ENCODE peak calls at places on chromosomes 11 and 22, in five cellular contexts. One of them, this sample, is unnamed.

GRCh38 chr11:58658553-58659080 is 36.2 kb downstream of the CNTF start:
- DNase-seq in T-helper 2 cell: no peak
- DNase-seq in stimulated activated CD4-positive, alpha-beta T cell treated with anti-CD3 and anti-CD28 coated beads, Interleukin-2, amount 100 ng/mL, for 24 hours: no peak
- DNase-seq in non-pigmented ciliary epithelial cell: no peak
- DNase-seq in AG20443: no peak
- DNase-seq in this sample: no peak

GRCh38 chr22:46054878-46055158 is 77.9 kb upstream of the WNT7B start:
- DNase-seq in AG20443: no peak
- DNase-seq in non-pigmented ciliary epithelial cell: no peak
- DNase-seq in T-helper 2 cell: no peak
- DNase-seq in stimulated activated CD4-positive, alpha-beta T cell treated with anti-CD3 and anti-CD28 coated beads, Interleukin-2, amount 100 ng/mL, for 24 hours: no peak
- DNase-seq in this sample: no peak

GRCh38 chr22:46573781-46574437 is 36.5 kb upstream of the CELSR1 start:
- DNase-seq in AG20443: no peak
- DNase-seq in stimulated activated CD4-positive, alpha-beta T cell treated with anti-CD3 and anti-CD28 coated beads, Interleukin-2, amount 100 ng/mL, for 24 hours: no peak
- DNase-seq in T-helper 2 cell: no peak
- DNase-seq in non-pigmented ciliary epithelial cell: no peak
- DNase-seq in this sample: no peak

GRCh38 chr22:22687638-22688500 is 43.5 kb downstream of the GGTLC2 start:
- DNase-seq in T-helper 2 cell: no peak
- DNase-seq in stimulated activated CD4-positive, alpha-beta T cell treated with anti-CD3 and anti-CD28 coated beads, Interleukin-2, amount 100 ng/mL, for 24 hours: peak
- DNase-seq in AG20443: peak
- DNase-seq in non-pigmented ciliary epithelial cell: no peak
- DNase-seq in this sample: peak

GRCh38 chr11:57477507-57478189 is 17.3 kb downstream of the RTN4RL2 start:
- DNase-seq in T-helper 2 cell: no peak
- DNase-seq in non-pigmented ciliary epithelial cell: no peak
- DNase-seq in AG20443: no peak
- DNase-seq in stimulated activated CD4-positive, alpha-beta T cell treated with anti-CD3 and anti-CD28 coated beads, Interleukin-2, amount 100 ng/mL, for 24 hours: no peak
- DNase-seq in this sample: no peak

GRCh38 chr11:119550330-119550729 is 127.4 kb upstream of the THY1 start:
- DNase-seq in T-helper 2 cell: no peak
- DNase-seq in non-pigmented ciliary epithelial cell: no peak
- DNase-seq in AG20443: no peak
- DNase-seq in stimulated activated CD4-positive, alpha-beta T cell treated with anti-CD3 and anti-CD28 coated beads, Interleukin-2, amount 100 ng/mL, for 24 hours: no peak
- DNase-seq in this sample: no peak

GRCh38 chr22:27462190-27462589 is 339.4 kb downstream of the MN1 start:
- DNase-seq in T-helper 2 cell: no peak
- DNase-seq in stimulated activated CD4-positive, alpha-beta T cell treated with anti-CD3 and anti-CD28 coated beads, Interleukin-2, amount 100 ng/mL, for 24 hours: no peak
- DNase-seq in AG20443: peak
- DNase-seq in non-pigmented ciliary epithelial cell: no peak
- DNase-seq in this sample: no peak

GRCh38 chr11:110095554-110095953 is 2.4 kb downstream of the ZC3H12C start:
- DNase-seq in T-helper 2 cell: no peak
- DNase-seq in AG20443: no peak
- DNase-seq in stimulated activated CD4-positive, alpha-beta T cell treated with anti-CD3 and anti-CD28 coated beads, Interleukin-2, amount 100 ng/mL, for 24 hours: no peak
- DNase-seq in non-pigmented ciliary epithelial cell: no peak
- DNase-seq in this sample: no peak

GRCh38 chr11:62123669-62124185 is at the start of gene INCENP:
- DNase-seq in stimulated activated CD4-positive, alpha-beta T cell treated with anti-CD3 and anti-CD28 coated beads, Interleukin-2, amount 100 ng/mL, for 24 hours: peak
- DNase-seq in AG20443: peak
- DNase-seq in T-helper 2 cell: peak
- DNase-seq in non-pigmented ciliary epithelial cell: peak
- DNase-seq in this sample: peak

GRCh38 chr22:17767236-17768065 is 6.8 kb downstream of the BID start:
- DNase-seq in AG20443: no peak
- DNase-seq in non-pigmented ciliary epithelial cell: no peak
- DNase-seq in stimulated activated CD4-positive, alpha-beta T cell treated with anti-CD3 and anti-CD28 coated beads, Interleukin-2, amount 100 ng/mL, for 24 hours: peak
- DNase-seq in T-helper 2 cell: no peak
- DNase-seq in this sample: no peak

GRCh38 chr22:30562391-30562790 is 12.1 kb downstream of the GAL3ST1 start:
- DNase-seq in non-pigmented ciliary epithelial cell: no peak
- DNase-seq in AG20443: no peak
- DNase-seq in stimulated activated CD4-positive, alpha-beta T cell treated with anti-CD3 and anti-CD28 coated beads, Interleukin-2, amount 100 ng/mL, for 24 hours: no peak
- DNase-seq in T-helper 2 cell: no peak
- DNase-seq in this sample: no peak

GRCh38 chr11:72743321-72744221 is 8.6 kb downstream of the ARAP1 start:
- DNase-seq in stimulated activated CD4-positive, alpha-beta T cell treated with anti-CD3 and anti-CD28 coated beads, Interleukin-2, amount 100 ng/mL, for 24 hours: no peak
- DNase-seq in T-helper 2 cell: no peak
- DNase-seq in AG20443: no peak
- DNase-seq in non-pigmented ciliary epithelial cell: no peak
- DNase-seq in this sample: no peak

GRCh38 chr11:100397401-100397800 is 289.7 kb upstream of the ARHGAP42 start:
- DNase-seq in T-helper 2 cell: no peak
- DNase-seq in AG20443: no peak
- DNase-seq in non-pigmented ciliary epithelial cell: no peak
- DNase-seq in stimulated activated CD4-positive, alpha-beta T cell treated with anti-CD3 and anti-CD28 coated beads, Interleukin-2, amount 100 ng/mL, for 24 hours: no peak
- DNase-seq in this sample: no peak